ENCODE peak calls at places on chromosome 19, in nine cellular contexts. D is Calu3; C is neural progenitor cell; S is heart right ventricle; O is DMS153; N is MM.1S; T is stimulated activated naive CD8-positive, alpha-beta T cell treated with anti-CD3 and anti-CD28 coated beads, Interleukin-15, Interleukin-2, amounts not matched to agents 100 U/mL and 50 U/mL, for 24 hours; W is lower leg skin; G is AG04449. Q is an unnamed sample.

GRCh38 chr19:52086481-52086880 is 9.1 kb downstream of the ZNF841 start:
- DNase-seq in G (no peak), S (no peak), T (no peak), W (no peak), C (no peak), D (no peak), N (no peak), O (no peak), Q (no peak)

GRCh38 chr19:38044267-38045111 is 137.5 kb downstream of the SIPA1L3 start:
- DNase-seq in D (no peak), N (no peak), W (no peak), C (no peak), S (no peak), G (no peak), T (no peak), O (no peak), Q (no peak)

GRCh38 chr19:2575734-2576481 is 100.0 kb downstream of the GADD45B start:
- DNase-seq in N (no peak), G (no peak), T (no peak), O (no peak), S (peak), C (no peak), D (peak), W (peak), Q (no peak)

GRCh38 chr19:18109731-18110671 is 12.4 kb downstream of the MAST3 start:
- DNase-seq in N (peak), W (no peak), O (no peak), T (peak), C (peak), D (peak), G (no peak), S (no peak), Q (peak)

GRCh38 chr19:10316229-10317044 is 622 bp upstream of the FDX2 start:
- DNase-seq in N (no peak), D (no peak), O (no peak), W (no peak), C (no peak), G (no peak), S (no peak), T (no peak), Q (no peak)

GRCh38 chr19:5397804-5398692 is 57.2 kb upstream of the ZNRF4 start:
- DNase-seq in D (peak), N (no peak), S (no peak), C (peak), T (no peak), G (no peak), O (no peak), W (no peak), Q (peak)

GRCh38 chr19:3665681-3666544 is 34.4 kb downstream of the PIP5K1C start:
- DNase-seq in G (no peak), N (peak), O (no peak), T (peak), C (peak), S (peak), D (peak), W (peak), Q (peak)

GRCh38 chr19:2079865-2080301 is 16.2 kb downstream of the MOB3A start:
- DNase-seq in N (no peak), G (no peak), O (no peak), T (no peak), W (no peak), C (no peak), D (no peak), S (no peak), Q (no peak)

GRCh38 chr19:58332697-58333096 is 5.9 kb downstream of the ZSCAN22 start:
- DNase-seq in N (no peak), D (no peak), C (no peak), O (no peak), S (no peak), G (no peak), W (no peak), T (no peak), Q (no peak)

GRCh38 chr19:10230155-10230903 is 802 bp downstream of the S1PR2 start:
- DNase-seq in C (peak), S (peak), N (no peak), D (peak), G (no peak), W (peak), T (peak), O (no peak), Q (peak)

GRCh38 chr19:14305706-14306105 is 75.5 kb upstream of the ADGRE5 start:
- DNase-seq in C (no peak), W (no peak), D (no peak), N (no peak), O (no peak), S (no peak), T (no peak), G (no peak), Q (no peak)

GRCh38 chr19:43725468-43725867 is 9.6 kb downstream of the IRGC start:
- DNase-seq in G (no peak), C (no peak), D (no peak), S (peak), W (no peak), T (no peak), O (no peak), N (no peak), Q (no peak)

GRCh38 chr19:48867119-48867921 is 1.1 kb downstream of the PLEKHA4 start:
- DNase-seq in S (no peak), O (no peak), G (no peak), C (no peak), N (no peak), D (peak), W (no peak), T (no peak), Q (peak)

GRCh38 chr19:38209671-38210457 is 14.2 kb downstream of the DPF1 start:
- DNase-seq in T (no peak), W (peak), C (peak), S (peak), D (no peak), G (no peak), N (no peak), O (no peak), Q (peak)

GRCh38 chr19:32773126-32773525 is 53.6 kb downstream of the TDRD12 start:
- DNase-seq in C (no peak), O (no peak), G (peak), S (no peak), N (no peak), W (no peak), D (no peak), T (no peak), Q (no peak)

GRCh38 chr19:2691951-2692350 is 10.5 kb downstream of the GNG7 start:
- DNase-seq in G (no peak), C (no peak), T (no peak), W (no peak), D (no peak), S (no peak), O (no peak), N (no peak), Q (no peak)

GRCh38 chr19:12880551-12881171 is 588 bp downstream of the DNASE2 start:
- DNase-seq in N (peak), D (no peak), W (peak), G (no peak), O (no peak), T (peak), C (peak), S (no peak), Q (peak)